ENCODE peak calls at places on chromosomes 4 and X, in eight cellular contexts. R is upper lobe of left lung, X is HepG2, I is transverse colon, W is HL-60, Z is H1, J is sigmoid colon, F is spleen. N is an unnamed sample.

GRCh38 chr4:41369680-41370079 is 113.0 kb downstream of the UCHL1 start:
- DNase-seq in R (peak), X (no peak), I (no peak), W (no peak), Z (no peak), J (no peak), F (no peak), N (no peak)

GRCh38 chrX:56231706-56232105 is 450 bp upstream of the KLF8 start:
- DNase-seq in R (no peak), X (no peak), I (no peak), W (no peak), Z (no peak), J (no peak), F (no peak), N (no peak)

GRCh38 chrX:23694606-23695005 is 27.3 kb downstream of the PRDX4 start:
- DNase-seq in R (peak), X (peak), I (peak), W (no peak), Z (no peak), J (peak), F (no peak), N (no peak)

GRCh38 chr4:149785686-149786431 is 29.8 kb downstream of the IQCM start:
- DNase-seq in R (no peak), X (no peak), I (no peak), W (no peak), Z (peak), J (no peak), F (no peak), N (no peak)

GRCh38 chr4:140641789-140642439 is 73.2 kb upstream of the UCP1 start:
- DNase-seq in R (peak), X (peak), I (no peak), W (no peak), Z (no peak), J (no peak), F (no peak), N (no peak)

GRCh38 chrX:43108828-43109227 is 330.9 kb upstream of the PPP1R2C start:
- DNase-seq in R (no peak), X (no peak), I (no peak), W (no peak), Z (no peak), J (no peak), F (no peak), N (no peak)

GRCh38 chrX:70168238-70169188 is 8.8 kb upstream of the DGAT2L6 start:
- DNase-seq in R (no peak), X (peak), I (no peak), W (no peak), Z (peak), J (no peak), F (no peak), N (no peak)

GRCh38 chr4:185165605-185166063 is 22.6 kb downstream of the SLC25A4 start:
- DNase-seq in R (no peak), X (no peak), I (no peak), W (no peak), Z (no peak), J (no peak), F (no peak), N (no peak)

GRCh38 chr4:78960926-78961325 is 21.7 kb upstream of the PAQR3 start:
- DNase-seq in R (no peak), X (no peak), I (no peak), W (no peak), Z (no peak), J (no peak), F (no peak), N (no peak)

GRCh38 chr4:100022792-100023222 is 72.7 kb upstream of the H2AZ1 start:
- DNase-seq in R (no peak), X (no peak), I (no peak), W (no peak), Z (peak), J (no peak), F (no peak), N (no peak)

GRCh38 chr4:33104190-33104773 is 2384.1 kb downstream of the PCDH7 start:
- DNase-seq in R (no peak), X (no peak), I (no peak), W (no peak), Z (no peak), J (no peak), F (no peak), N (no peak)

GRCh38 chrX:102892103-102892502 is 45.0 kb upstream of the RAB40AL start:
- DNase-seq in R (no peak), X (no peak), I (no peak), W (no peak), Z (no peak), J (no peak), F (no peak), N (no peak)

GRCh38 chr4:54095110-54095800 is 4.7 kb upstream of the GSX2 start:
- DNase-seq in R (no peak), X (no peak), I (no peak), W (no peak), Z (no peak), J (no peak), F (no peak), N (no peak)

GRCh38 chr4:26124753-26125236 is 196.0 kb upstream of the RBPJ start:
- DNase-seq in R (no peak), X (no peak), I (no peak), W (no peak), Z (no peak), J (no peak), F (no peak), N (no peak)

GRCh38 chr4:1873291-1873690 is 2.1 kb downstream of the NSD2 start:
- DNase-seq in R (no peak), X (no peak), I (no peak), W (no peak), Z (no peak), J (no peak), F (no peak), N (no peak)

GRCh38 chr4:1872918-1873269 is 1.7 kb downstream of the NSD2 start:
- DNase-seq in R (no peak), X (no peak), I (no peak), W (no peak), Z (no peak), J (no peak), F (no peak), N (no peak)

GRCh38 chr4:1870578-1871443 is at the start of gene NSD2:
- DNase-seq in R (peak), X (peak), I (peak), W (peak), Z (no peak), J (peak), F (peak), N (peak)

GRCh38 chr4:1870328-1870577 is 940 bp upstream of the NSD2 start:
- DNase-seq in R (peak), X (peak), I (peak), W (no peak), Z (peak), J (peak), F (peak), N (peak)

GRCh38 chr4:1871471-1872021 is 353 bp downstream of the NSD2 start:
- DNase-seq in R (no peak), X (no peak), I (peak), W (no peak), Z (no peak), J (peak), F (peak), N (peak)
- TF ChIP-seq POLR2AphosphoS5 in R (no peak), X (no peak), I (no peak), W (no peak), Z (no peak), J (no peak), F (no peak), N (no peak)

GRCh38 chrX:45849261-45849660 is 648.6 kb upstream of the DIPK2B start:
- DNase-seq in R (peak), X (peak), I (no peak), W (no peak), Z (no peak), J (no peak), F (no peak), N (no peak)
- TF ChIP-seq CTCF in R (no peak), X (peak), I (peak), W (peak), Z (no peak), J (no peak), F (no peak), N (peak)

GRCh38 chr4:22491939-22492338 is 23.9 kb downstream of the ADGRA3 start:
- DNase-seq in R (no peak), X (no peak), I (no peak), W (no peak), Z (no peak), J (no peak), F (no peak), N (no peak)
- TF ChIP-seq POLR2AphosphoS5 in R (no peak), X (no peak), I (no peak), W (no peak), Z (no peak), J (no peak), F (no peak), N (no peak)

DNA sequence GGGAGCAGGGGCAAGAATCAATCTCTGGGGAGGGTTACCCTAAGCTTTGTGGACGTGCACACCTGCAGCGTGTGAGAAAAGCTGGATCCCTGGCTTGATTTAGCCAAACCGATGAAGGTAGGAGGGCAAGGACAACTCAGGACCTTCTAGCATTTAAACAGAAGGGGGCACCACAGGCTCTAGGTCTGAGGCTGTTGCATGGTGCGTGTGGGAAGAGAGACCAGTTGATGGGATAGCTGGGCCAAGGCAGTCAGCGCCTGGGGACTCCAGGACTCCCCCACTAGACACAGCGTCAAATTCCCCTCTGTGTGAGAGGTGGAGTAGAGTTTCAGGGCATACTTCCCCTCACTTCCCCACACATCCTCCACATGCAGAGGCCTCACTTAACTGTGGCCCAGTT is 4.3 kb downstream of the GABRQ start:
- DNase-seq in R (no peak), X (no peak), I (no peak), W (no peak), Z (no peak), J (no peak), F (no peak), N (no peak)
- TF ChIP-seq CTCF in R (no peak), X (peak), I (no peak), W (no peak), Z (peak), J (no peak), F (no peak), N (no peak)